ENCODE peak calls at places on chromosomes 12 and 14, in five cellular contexts. One of them, this sample, is unnamed.

GRCh38 chr14:69056389-69056788 is 77.3 kb upstream of the ACTN1 start:
- DNase-seq in MV-4-11: no peak
- DNase-seq in tibial artery: no peak
- DNase-seq in pons: no peak
- DNase-seq in dermis blood vessel endothelial cell: peak; percentile 69
- DNase-seq in this sample: peak; percentile 58

GRCh38 chr12:615620-616019 is 47.6 kb downstream of the NINJ2 start:
- DNase-seq in MV-4-11: no peak
- DNase-seq in tibial artery: no peak
- DNase-seq in pons: no peak
- DNase-seq in dermis blood vessel endothelial cell: peak; percentile 82
- DNase-seq in this sample: no peak

GRCh38 chr14:22282429-22282828 is 306.6 kb downstream of the DAD1 start:
- DNase-seq in MV-4-11: peak; percentile 70
- DNase-seq in tibial artery: no peak
- DNase-seq in pons: no peak
- DNase-seq in dermis blood vessel endothelial cell: no peak
- DNase-seq in this sample: no peak

GRCh38 chr12:117900561-117900960 is 68.2 kb downstream of the KSR2 start:
- DNase-seq in MV-4-11: no peak
- DNase-seq in tibial artery: no peak
- DNase-seq in pons: no peak
- DNase-seq in dermis blood vessel endothelial cell: no peak
- DNase-seq in this sample: no peak

GRCh38 chr12:89663577-89664357 is 44.9 kb downstream of the ATP2B1 start:
- DNase-seq in MV-4-11: peak; percentile 80
- DNase-seq in tibial artery: no peak
- DNase-seq in pons: no peak
- DNase-seq in dermis blood vessel endothelial cell: peak; percentile 15
- DNase-seq in this sample: no peak

GRCh38 chr12:26629864-26630263 is 203.1 kb downstream of the ITPR2 start:
- DNase-seq in MV-4-11: no peak
- DNase-seq in tibial artery: no peak
- DNase-seq in pons: peak; percentile 68
- DNase-seq in dermis blood vessel endothelial cell: peak; percentile 68
- DNase-seq in this sample: no peak

GRCh38 chr14:37591941-37592287 is 3.1 kb downstream of the FOXA1 start:
- DNase-seq in MV-4-11: no peak
- DNase-seq in tibial artery: no peak
- DNase-seq in pons: no peak
- DNase-seq in dermis blood vessel endothelial cell: no peak
- DNase-seq in this sample: no peak

GRCh38 chr14:68219407-68219806 is 399.8 kb downstream of the RAD51B start:
- DNase-seq in MV-4-11: no peak
- DNase-seq in tibial artery: no peak
- DNase-seq in pons: no peak
- DNase-seq in dermis blood vessel endothelial cell: no peak
- DNase-seq in this sample: no peak

GRCh38 chr12:11745112-11745511 is 95.6 kb downstream of the ETV6 start:
- DNase-seq in MV-4-11: no peak
- DNase-seq in tibial artery: no peak
- DNase-seq in pons: no peak
- DNase-seq in dermis blood vessel endothelial cell: no peak
- DNase-seq in this sample: no peak

GRCh38 chr12:9214536-9214935 is 6.3 kb upstream of the PZP start:
- DNase-seq in MV-4-11: no peak
- DNase-seq in tibial artery: no peak
- DNase-seq in pons: no peak
- DNase-seq in dermis blood vessel endothelial cell: no peak
- DNase-seq in this sample: no peak

GRCh38 chr12:42482820-42483533 is 106.6 kb downstream of the PRICKLE1 start:
- DNase-seq in MV-4-11: peak; percentile 27
- DNase-seq in tibial artery: peak; percentile 82
- DNase-seq in pons: no peak
- DNase-seq in dermis blood vessel endothelial cell: peak; percentile 90
- DNase-seq in this sample: peak; percentile 47

GRCh38 chr12:113757223-113758002 is 208.7 kb downstream of the RBM19 start:
- DNase-seq in MV-4-11: no peak
- DNase-seq in tibial artery: no peak
- DNase-seq in pons: peak; percentile 17
- DNase-seq in dermis blood vessel endothelial cell: no peak
- DNase-seq in this sample: peak; percentile 94

GRCh38 chr12:81170072-81170471 is 92.2 kb downstream of the ACSS3 start:
- DNase-seq in MV-4-11: no peak
- DNase-seq in tibial artery: no peak
- DNase-seq in pons: no peak
- DNase-seq in dermis blood vessel endothelial cell: no peak
- DNase-seq in this sample: no peak

GRCh38 chr14:52268191-52269061 is 928 bp downstream of the PTGDR start:
- DNase-seq in MV-4-11: no peak
- DNase-seq in tibial artery: peak; percentile 62
- DNase-seq in pons: no peak
- DNase-seq in dermis blood vessel endothelial cell: no peak
- DNase-seq in this sample: no peak

GRCh38 chr14:32167907-32168306 is 33.9 kb upstream of the RNU6-7 start:
- DNase-seq in MV-4-11: no peak
- DNase-seq in tibial artery: no peak
- DNase-seq in pons: no peak
- DNase-seq in dermis blood vessel endothelial cell: no peak
- DNase-seq in this sample: no peak

GRCh38 chr14:81018245-81018644 is 62.8 kb downstream of the TSHR start:
- DNase-seq in MV-4-11: peak; percentile 85
- DNase-seq in tibial artery: no peak
- DNase-seq in pons: peak; percentile 13
- DNase-seq in dermis blood vessel endothelial cell: no peak
- DNase-seq in this sample: no peak

GRCh38 chr12:7142057-7142644 is 12.0 kb downstream of the CLSTN3 start:
- DNase-seq in MV-4-11: peak; percentile 60
- DNase-seq in tibial artery: no peak
- DNase-seq in pons: no peak
- DNase-seq in dermis blood vessel endothelial cell: peak; percentile 81
- DNase-seq in this sample: no peak

GRCh38 chr14:100875126-100875525 is 28.4 kb downstream of the RTL1 start:
- DNase-seq in MV-4-11: no peak
- DNase-seq in tibial artery: peak; percentile 40
- DNase-seq in pons: no peak
- DNase-seq in dermis blood vessel endothelial cell: no peak
- DNase-seq in this sample: no peak

GRCh38 chr12:65825573-65826512 is 1.6 kb downstream of the HMGA2 start:
- DNase-seq in MV-4-11: no peak
- DNase-seq in tibial artery: no peak
- DNase-seq in pons: no peak
- DNase-seq in dermis blood vessel endothelial cell: peak; percentile 72
- DNase-seq in this sample: no peak

GRCh38 chr14:57029620-57030253 is 219.5 kb upstream of the OTX2 start:
- DNase-seq in MV-4-11: no peak
- DNase-seq in tibial artery: no peak
- DNase-seq in pons: no peak
- DNase-seq in dermis blood vessel endothelial cell: no peak
- DNase-seq in this sample: no peak

GRCh38 chr12:46372131-46372851 is at the start of gene SLC38A2:
- DNase-seq in MV-4-11: peak; percentile 88
- DNase-seq in tibial artery: peak; percentile 99
- DNase-seq in pons: peak; percentile 92
- DNase-seq in dermis blood vessel endothelial cell: peak; percentile 94
- DNase-seq in this sample: peak; percentile 97

GRCh38 chr12:132330549-132330881 is 1.1 kb upstream of the GALNT9 start:
- DNase-seq in MV-4-11: no peak
- DNase-seq in tibial artery: no peak
- DNase-seq in pons: no peak
- DNase-seq in dermis blood vessel endothelial cell: no peak
- DNase-seq in this sample: peak; percentile 34

GRCh38 chr14:72742682-72743195 is 151.2 kb downstream of the DPF3 start:
- DNase-seq in MV-4-11: no peak
- DNase-seq in tibial artery: no peak
- DNase-seq in pons: peak; percentile 26
- DNase-seq in dermis blood vessel endothelial cell: no peak
- DNase-seq in this sample: peak; percentile 63

GRCh38 chr14:102144914-102145313 is 5.2 kb downstream of the WDR20 start:
- DNase-seq in MV-4-11: no peak
- DNase-seq in tibial artery: no peak
- DNase-seq in pons: peak; percentile 88
- DNase-seq in dermis blood vessel endothelial cell: no peak
- DNase-seq in this sample: no peak

This sample was measured in G401.